ENCODE peak calls at places on chromosome 3, in nine cellular contexts. V is prostate gland, S is transverse colon, P is sigmoid colon, W is HepG2, C is endothelial cell of umbilical vein, O is GM12878, Y is H1, D is suprapubic skin. I is an unnamed sample. For H3K4me1, the result is how much of the 10 kb centered on the place peaks cover.

GRCh38 chr3:77190281-77190841 is 150.5 kb downstream of the ROBO2 start:
- DNase-seq in W (no peak), Y (no peak), S (no peak), P (no peak), V (no peak), D (no peak), O (no peak), C (no peak), I (no peak)

GRCh38 chr3:119359476-119359998 is 65.4 kb downstream of the ARHGAP31 start:
- DNase-seq in Y (no peak), P (no peak), W (no peak), C (no peak), V (no peak), O (no peak), S (no peak), D (no peak), I (no peak)

GRCh38 chr3:9246196-9246595 is 3.2 kb downstream of the SRGAP3 start:
- DNase-seq in Y (no peak), P (no peak), O (no peak), W (no peak), D (no peak), C (no peak), S (no peak), V (no peak), I (no peak)

GRCh38 chr3:32320080-32320479 is 71.6 kb upstream of the CMTM7 start:
- DNase-seq in D (no peak), C (no peak), S (no peak), W (no peak), P (no peak), V (no peak), O (no peak), Y (no peak), I (no peak)

GRCh38 chr3:42539871-42540714 is 37.6 kb downstream of the VIPR1 start:
- DNase-seq in D (no peak), C (no peak), Y (peak), W (peak), P (peak), S (peak), O (no peak), V (peak), I (peak)

GRCh38 chr3:113218011-113218678 is 6.8 kb downstream of the BOC start:
- DNase-seq in V (no peak), S (no peak), W (peak), P (no peak), Y (no peak), D (no peak), C (no peak), O (no peak), I (no peak)

GRCh38 chr3:134344560-134344959 is 29.7 kb downstream of the AMOTL2 start:
- DNase-seq in Y (no peak), C (no peak), V (no peak), D (no peak), W (no peak), O (no peak), S (no peak), P (no peak), I (peak)

GRCh38 chr3:185825639-185826481 is 1.0 kb upstream of the IGF2BP2 start:
- DNase-seq in Y (peak), W (no peak), P (peak), S (peak), O (no peak), C (peak), V (peak), D (peak), I (no peak)

GRCh38 chr3:112333386-112334334 is 704 bp downstream of the CD200 start:
- DNase-seq in W (no peak), D (no peak), P (no peak), S (no peak), C (peak), O (no peak), V (peak), Y (peak), I (no peak)

GRCh38 chr3:182925330-182925943 is 54.9 kb downstream of the DCUN1D1 start:
- DNase-seq in C (no peak), O (peak), P (no peak), S (peak), Y (no peak), V (no peak), D (no peak), W (no peak), I (no peak)

GRCh38 chr3:124780767-124781485 is 50.7 kb downstream of the UMPS start:
- DNase-seq in O (no peak), W (no peak), D (peak), Y (no peak), C (peak), S (peak), V (peak), P (peak), I (peak)

GRCh38 chr3:10745392-10745791 is 70.6 kb upstream of the SLC6A11 start:
- DNase-seq in V (no peak), D (no peak), C (no peak), O (no peak), S (no peak), Y (no peak), W (no peak), P (no peak), I (no peak)
- H3K4me1 ChIP-seq in V (under half), D (under half), C (under half), O (under half), S (under half), Y (under half), W (under half), P (under half), I (under half)

GRCh38 chr3:12796171-12797123 is at the start of gene CAND2:
- DNase-seq in Y (peak), W (no peak), O (no peak), D (no peak), V (no peak), P (peak), S (peak), C (peak), I (no peak)
- TF ChIP-seq POLR2AphosphoS5 in Y (no peak), W (no peak), O (no peak), D (no peak), V (no peak), P (peak), S (no peak), C (no peak), I (no peak)

DNA sequence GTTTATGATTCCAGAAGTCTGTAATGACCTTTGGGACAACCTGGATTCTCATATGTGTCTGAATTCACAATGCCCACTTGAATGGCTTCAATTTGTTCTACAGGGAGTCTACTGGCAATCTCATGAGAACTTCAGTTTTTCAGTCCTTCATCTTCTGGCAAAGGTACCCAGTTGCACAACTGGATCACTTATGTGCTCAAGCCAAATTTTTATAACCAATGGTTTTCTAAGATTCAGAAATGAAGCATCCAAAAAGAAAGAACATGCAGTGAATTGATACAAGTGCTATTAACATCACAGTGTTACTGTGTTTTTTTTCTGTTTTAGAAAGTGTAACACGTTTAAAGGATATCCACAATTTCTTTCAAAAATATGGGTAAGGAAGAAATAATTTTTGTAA is at the start of gene OR5H14:
- DNase-seq in P (no peak), V (no peak), O (no peak), C (no peak), Y (no peak), W (no peak), S (no peak), D (no peak), I (no peak)
- H3K27ac ChIP-seq in P (no peak), V (no peak), O (no peak), C (no peak), Y (no peak), W (no peak), S (no peak), D (no peak), I (no peak)

GRCh38 chr3:157127268-157127667 is 32.7 kb downstream of the CCNL1 start:
- DNase-seq in Y (no peak), W (no peak), C (no peak), O (no peak), P (no peak), D (no peak), S (no peak), V (no peak), I (no peak)

GRCh38 chr3:157129782-157130137 is 30.2 kb downstream of the CCNL1 start:
- DNase-seq in O (no peak), C (peak), D (no peak), S (peak), Y (no peak), P (no peak), W (no peak), V (peak), I (no peak)

GRCh38 chr3:157130138-157130880 is 29.6 kb downstream of the CCNL1 start:
- DNase-seq in Y (peak), O (no peak), P (peak), V (peak), W (peak), D (peak), C (peak), S (peak), I (peak)

GRCh38 chr3:157127831-157128767 is 31.8 kb downstream of the CCNL1 start:
- DNase-seq in S (no peak), V (no peak), O (no peak), P (peak), Y (no peak), W (peak), D (no peak), C (peak), I (no peak)

DNA sequence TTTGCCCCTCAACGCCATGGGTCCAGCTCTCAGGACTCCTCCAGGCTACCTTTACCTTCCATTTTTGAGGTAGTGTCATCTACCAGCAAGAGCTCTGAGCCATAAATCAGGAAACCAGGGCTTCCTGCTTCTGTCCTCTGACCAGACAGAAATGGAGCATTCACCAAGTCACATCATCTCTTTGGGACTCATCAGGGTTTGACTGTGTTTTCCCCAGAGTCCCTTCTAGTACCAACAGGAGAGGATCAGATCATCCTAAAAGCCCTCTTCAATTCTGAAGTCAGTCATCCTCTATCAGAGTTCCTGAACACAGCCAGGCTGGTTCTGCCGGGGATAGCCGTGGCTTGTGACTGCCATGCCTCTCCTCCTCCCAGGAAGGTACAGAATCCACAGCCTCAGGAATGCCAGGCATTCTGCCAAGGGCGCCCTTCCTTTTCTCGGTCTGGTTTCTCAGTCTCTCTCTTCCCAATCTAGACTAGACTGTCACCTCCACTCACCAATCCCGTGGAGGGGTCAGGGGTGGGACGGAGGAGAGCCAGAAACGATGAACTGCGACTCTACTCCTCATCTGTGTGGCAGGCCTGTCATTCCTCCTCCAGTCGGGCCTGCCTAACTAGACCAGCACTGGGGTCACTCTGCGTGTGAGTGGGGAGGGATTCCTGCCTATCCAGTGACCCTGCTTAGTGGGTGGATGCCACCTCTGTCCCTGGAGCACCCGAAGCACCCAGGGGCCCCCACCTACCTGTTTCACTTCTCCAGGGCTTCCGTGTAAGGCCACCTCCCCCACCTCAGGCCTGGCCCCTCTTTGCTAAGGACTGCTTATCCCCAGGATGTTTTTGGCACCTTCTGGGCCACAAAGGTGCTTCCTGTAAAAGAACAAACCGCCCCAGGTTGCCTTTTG is 30.9 kb downstream of the CCNL1 start:
- DNase-seq in O (no peak), C (peak), Y (no peak), D (no peak), S (peak), W (peak), V (peak), P (no peak), I (peak)
- H3K4me1 ChIP-seq in O (under half), C (under half), Y (under half), D (under half), S (half or more), W (half or more), V (under half), P (under half), I (under half)

GRCh38 chr3:30695302-30696061 is 89.1 kb downstream of the TGFBR2 start:
- DNase-seq in S (no peak), P (no peak), W (no peak), D (no peak), C (no peak), O (no peak), V (no peak), Y (no peak), I (no peak)
- TF ChIP-seq POLR2AphosphoS5 in S (no peak), P (no peak), W (no peak), D (no peak), C (no peak), O (no peak), V (no peak), Y (no peak), I (no peak)

DNA sequence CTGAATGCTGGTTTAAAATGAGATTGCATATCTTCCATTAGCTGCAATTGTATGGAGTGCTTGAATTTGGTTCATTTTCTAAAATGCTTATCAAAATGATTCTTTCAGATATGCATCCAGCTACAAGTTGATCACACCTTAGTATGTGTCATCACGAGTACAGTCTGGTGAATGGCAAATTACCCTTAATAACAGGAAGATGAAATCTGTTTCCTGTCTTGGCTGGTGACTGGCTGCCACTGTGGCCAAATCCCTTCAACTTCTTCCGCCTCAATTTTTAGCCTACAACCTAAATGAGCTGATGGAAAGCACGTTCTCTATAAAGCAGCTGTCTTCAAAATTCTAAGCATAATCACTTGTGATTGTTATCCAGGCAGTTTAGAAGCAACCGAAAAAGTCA is 387.2 kb upstream of the NECTIN3 start:
- DNase-seq in P (no peak), D (no peak), C (peak), O (no peak), S (no peak), V (no peak), Y (no peak), W (no peak), I (no peak)
- H3K27ac ChIP-seq in P (no peak), D (no peak), C (no peak), O (no peak), S (no peak), V (no peak), Y (peak), W (no peak), I (no peak)

DNA sequence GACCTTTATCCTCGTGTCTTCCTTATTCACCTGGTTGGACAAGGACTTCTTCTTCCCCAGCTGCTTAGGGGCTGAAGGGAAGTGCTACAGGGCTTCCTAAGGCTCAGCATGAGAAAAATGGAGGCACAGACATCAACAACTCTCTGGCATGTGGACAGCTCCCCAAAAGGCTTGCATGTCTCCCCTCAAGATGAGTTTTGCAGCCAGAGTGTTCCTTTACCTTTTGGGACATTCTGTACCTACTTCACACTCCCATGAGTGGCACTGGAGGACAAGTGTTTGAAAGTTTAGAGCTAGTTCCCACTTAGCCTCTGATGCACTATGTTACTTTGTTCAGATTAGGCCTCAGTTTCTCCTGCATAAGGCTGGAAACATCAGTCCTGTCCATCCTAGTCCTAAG is 77.1 kb upstream of the HACD2 start:
- DNase-seq in S (no peak), P (no peak), W (no peak), C (no peak), V (no peak), Y (no peak), O (no peak), D (no peak), I (no peak)
- H3K4me1 ChIP-seq in S (half or more), P (under half), W (under half), C (under half), V (under half), Y (under half), O (under half), D (under half), I (under half)

I was measured in breast epithelium.